ENCODE peak calls at places on chromosomes 13 and 19, in five cellular contexts. One of them, this sample, is unnamed.

GRCh38 chr19:13024126-13024957 is 29.1 kb downstream of the NFIX start:
- DNase-seq in pancreas: no peak
- DNase-seq in hepatocyte: no peak
- DNase-seq in lung: no peak
- DNase-seq in CD8-positive, alpha-beta T cell: no peak
- DNase-seq in this sample: no peak

GRCh38 chr13:42544246-42544915 is 29.6 kb upstream of the TNFSF11 start:
- DNase-seq in pancreas: no peak
- DNase-seq in hepatocyte: no peak
- DNase-seq in lung: no peak
- DNase-seq in CD8-positive, alpha-beta T cell: no peak
- DNase-seq in this sample: no peak

GRCh38 chr19:2600914-2601870 is 101.3 kb downstream of the GNG7 start:
- DNase-seq in pancreas: no peak
- DNase-seq in hepatocyte: no peak
- DNase-seq in lung: no peak
- DNase-seq in CD8-positive, alpha-beta T cell: no peak
- DNase-seq in this sample: no peak

GRCh38 chr19:45769821-45770191 is 754 bp upstream of the SIX5 start:
- DNase-seq in pancreas: peak; percentile 79
- DNase-seq in hepatocyte: peak; percentile 71
- DNase-seq in lung: no peak
- DNase-seq in CD8-positive, alpha-beta T cell: no peak
- DNase-seq in this sample: no peak

GRCh38 chr19:1618157-1619093 is 13.2 kb upstream of the UQCR11 start:
- DNase-seq in pancreas: no peak
- DNase-seq in hepatocyte: peak; percentile 47
- DNase-seq in lung: no peak
- DNase-seq in CD8-positive, alpha-beta T cell: no peak
- DNase-seq in this sample: peak; percentile 82

GRCh38 chr19:18364826-18365528 is 21.0 kb upstream of the GDF15 start:
- DNase-seq in pancreas: no peak
- DNase-seq in hepatocyte: peak; percentile 94
- DNase-seq in lung: peak; percentile 90
- DNase-seq in CD8-positive, alpha-beta T cell: no peak
- DNase-seq in this sample: no peak

GRCh38 chr19:2494447-2495129 is 18.7 kb downstream of the GADD45B start:
- DNase-seq in pancreas: peak; percentile 80
- DNase-seq in hepatocyte: peak; percentile 93
- DNase-seq in lung: peak; percentile 65
- DNase-seq in CD8-positive, alpha-beta T cell: peak; percentile 40
- DNase-seq in this sample: peak; percentile 88

GRCh38 chr13:73598021-73598712 is 536.0 kb downstream of the KLF12 start:
- DNase-seq in pancreas: no peak
- DNase-seq in hepatocyte: peak; percentile 41
- DNase-seq in lung: no peak
- DNase-seq in CD8-positive, alpha-beta T cell: no peak
- DNase-seq in this sample: no peak

GRCh38 chr13:107807306-107808073 is 407.8 kb downstream of the LIG4 start:
- DNase-seq in pancreas: no peak
- DNase-seq in hepatocyte: no peak
- DNase-seq in lung: no peak
- DNase-seq in CD8-positive, alpha-beta T cell: no peak
- DNase-seq in this sample: no peak

GRCh38 chr19:21474671-21475181 is 30.7 kb upstream of the ZNF429 start:
- DNase-seq in pancreas: peak; percentile 92
- DNase-seq in hepatocyte: peak; percentile 87
- DNase-seq in lung: peak; percentile 79
- DNase-seq in CD8-positive, alpha-beta T cell: peak; percentile 62
- DNase-seq in this sample: peak; percentile 55

GRCh38 chr19:31171936-31172335 is 177.3 kb downstream of the TSHZ3 start:
- DNase-seq in pancreas: no peak
- DNase-seq in hepatocyte: no peak
- DNase-seq in lung: no peak
- DNase-seq in CD8-positive, alpha-beta T cell: no peak
- DNase-seq in this sample: no peak

GRCh38 chr19:7500811-7501450 is 12.1 kb upstream of the PEX11G start:
- DNase-seq in pancreas: peak; percentile 80
- DNase-seq in hepatocyte: peak; percentile 82
- DNase-seq in lung: no peak
- DNase-seq in CD8-positive, alpha-beta T cell: no peak
- DNase-seq in this sample: peak; percentile 75

GRCh38 chr13:109998808-109999528 is 212.6 kb upstream of the IRS2 start:
- DNase-seq in pancreas: no peak
- DNase-seq in hepatocyte: peak; percentile 72
- DNase-seq in lung: no peak
- DNase-seq in CD8-positive, alpha-beta T cell: no peak
- DNase-seq in this sample: no peak

GRCh38 chr13:102128216-102128800 is 273.5 kb downstream of the FGF14 start:
- DNase-seq in pancreas: no peak
- DNase-seq in hepatocyte: no peak
- DNase-seq in lung: no peak
- DNase-seq in CD8-positive, alpha-beta T cell: no peak
- DNase-seq in this sample: no peak

GRCh38 chr13:113616281-113616906 is 31.8 kb downstream of the TFDP1 start:
- DNase-seq in pancreas: no peak
- DNase-seq in hepatocyte: peak; percentile 54
- DNase-seq in lung: no peak
- DNase-seq in CD8-positive, alpha-beta T cell: no peak
- DNase-seq in this sample: no peak

GRCh38 chr19:9953802-9954542 is 17.7 kb upstream of the OLFM2 start:
- DNase-seq in pancreas: no peak
- DNase-seq in hepatocyte: no peak
- DNase-seq in lung: no peak
- DNase-seq in CD8-positive, alpha-beta T cell: no peak
- DNase-seq in this sample: no peak

GRCh38 chr13:35552172-35552844 is 75.8 kb upstream of the MAB21L1 start:
- DNase-seq in pancreas: no peak
- DNase-seq in hepatocyte: no peak
- DNase-seq in lung: no peak
- DNase-seq in CD8-positive, alpha-beta T cell: no peak
- DNase-seq in this sample: no peak

GRCh38 chr13:49020940-49021548 is 45.3 kb downstream of the FNDC3A start:
- DNase-seq in pancreas: no peak
- DNase-seq in hepatocyte: no peak
- DNase-seq in lung: no peak
- DNase-seq in CD8-positive, alpha-beta T cell: no peak
- DNase-seq in this sample: no peak

GRCh38 chr19:48991823-48992570 is 1.1 kb downstream of the GYS1 start:
- DNase-seq in pancreas: no peak
- DNase-seq in hepatocyte: peak; percentile 88
- DNase-seq in lung: peak; percentile 63
- DNase-seq in CD8-positive, alpha-beta T cell: no peak
- DNase-seq in this sample: peak; percentile 61

GRCh38 chr19:34556500-34556899 is 74.9 kb downstream of the WTIP start:
- DNase-seq in pancreas: no peak
- DNase-seq in hepatocyte: peak; percentile 23
- DNase-seq in lung: no peak
- DNase-seq in CD8-positive, alpha-beta T cell: no peak
- DNase-seq in this sample: no peak

GRCh38 chr19:47539747-47540311 is 25.0 kb upstream of the NAPA start:
- DNase-seq in pancreas: no peak
- DNase-seq in hepatocyte: no peak
- DNase-seq in lung: no peak
- DNase-seq in CD8-positive, alpha-beta T cell: peak; percentile 19
- DNase-seq in this sample: no peak

GRCh38 chr19:22832031-22832762 is at the start of gene ZNF723:
- DNase-seq in pancreas: no peak
- DNase-seq in hepatocyte: no peak
- DNase-seq in lung: no peak
- DNase-seq in CD8-positive, alpha-beta T cell: no peak
- DNase-seq in this sample: no peak

GRCh38 chr13:102870677-102871415 is 25.0 kb downstream of the ERCC5 start:
- DNase-seq in pancreas: peak; percentile 70
- DNase-seq in hepatocyte: peak; percentile 86
- DNase-seq in lung: peak; percentile 45
- DNase-seq in CD8-positive, alpha-beta T cell: peak; percentile 29
- DNase-seq in this sample: peak; percentile 70

GRCh38 chr19:17772172-17772571 is 20.9 kb downstream of the FCHO1 start:
- DNase-seq in pancreas: no peak
- DNase-seq in hepatocyte: no peak
- DNase-seq in lung: no peak
- DNase-seq in CD8-positive, alpha-beta T cell: no peak
- DNase-seq in this sample: no peak

GRCh38 chr19:51703655-51704515 is 10.8 kb downstream of the SPACA6 start:
- DNase-seq in pancreas: peak; percentile 98
- DNase-seq in hepatocyte: peak; percentile 97
- DNase-seq in lung: peak; percentile 97
- DNase-seq in CD8-positive, alpha-beta T cell: peak; percentile 95
- DNase-seq in this sample: peak; percentile 99
- TF ChIP-seq CTCF in pancreas: no peak
- TF ChIP-seq CTCF in hepatocyte: peak; percentile 56
- TF ChIP-seq CTCF in lung: no peak
- TF ChIP-seq CTCF in CD8-positive, alpha-beta T cell: peak; percentile 56
- TF ChIP-seq CTCF in this sample: peak; percentile 27

DNA sequence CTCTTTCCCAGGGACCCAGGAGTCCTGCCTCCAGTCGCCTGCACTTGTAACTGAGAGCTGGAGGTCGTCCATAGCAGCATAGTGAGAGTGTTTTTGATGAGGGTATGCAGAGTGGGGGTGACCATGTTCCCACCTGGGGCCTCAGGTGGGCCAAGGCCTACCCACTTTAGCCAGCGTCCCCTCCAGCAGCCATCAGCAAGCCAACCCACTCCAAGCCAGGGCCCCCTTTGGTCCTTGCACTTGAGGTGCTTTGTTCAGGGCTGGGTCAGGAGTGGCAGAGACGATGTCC is 11.9 kb upstream of the SMG9 start:
- DNase-seq in pancreas: no peak
- DNase-seq in hepatocyte: no peak
- DNase-seq in lung: no peak
- DNase-seq in CD8-positive, alpha-beta T cell: no peak
- DNase-seq in this sample: no peak
- TF ChIP-seq CTCF in pancreas: no peak
- TF ChIP-seq CTCF in hepatocyte: no peak
- TF ChIP-seq CTCF in lung: no peak
- TF ChIP-seq CTCF in CD8-positive, alpha-beta T cell: peak; percentile 11
- TF ChIP-seq CTCF in this sample: no peak

GRCh38 chr13:80118507-80118906 is 222.4 kb downstream of the SPRY2 start:
- DNase-seq in pancreas: no peak
- DNase-seq in hepatocyte: no peak
- DNase-seq in lung: no peak
- DNase-seq in CD8-positive, alpha-beta T cell: no peak
- DNase-seq in this sample: no peak
- TF ChIP-seq CTCF in pancreas: no peak
- TF ChIP-seq CTCF in hepatocyte: no peak
- TF ChIP-seq CTCF in lung: no peak
- TF ChIP-seq CTCF in CD8-positive, alpha-beta T cell: no peak
- TF ChIP-seq CTCF in this sample: no peak

GRCh38 chr19:39172700-39173501 is 23.9 kb upstream of the NCCRP1 start:
- DNase-seq in pancreas: peak; percentile 55
- DNase-seq in hepatocyte: no peak
- DNase-seq in lung: no peak
- DNase-seq in CD8-positive, alpha-beta T cell: no peak
- DNase-seq in this sample: no peak
- TF ChIP-seq CTCF in pancreas: no peak
- TF ChIP-seq CTCF in hepatocyte: no peak
- TF ChIP-seq CTCF in lung: no peak
- TF ChIP-seq CTCF in CD8-positive, alpha-beta T cell: no peak
- TF ChIP-seq CTCF in this sample: no peak

GRCh38 chr19:8525401-8525684 is 11.4 kb upstream of the ZNF414 start:
- DNase-seq in pancreas: no peak
- DNase-seq in hepatocyte: no peak
- DNase-seq in lung: no peak
- DNase-seq in CD8-positive, alpha-beta T cell: no peak
- DNase-seq in this sample: no peak
- TF ChIP-seq CTCF in pancreas: no peak
- TF ChIP-seq CTCF in hepatocyte: peak; percentile 38
- TF ChIP-seq CTCF in lung: no peak
- TF ChIP-seq CTCF in CD8-positive, alpha-beta T cell: no peak
- TF ChIP-seq CTCF in this sample: no peak

GRCh38 chr13:90258129-90258528 is 1089.4 kb upstream of the MIR17HG start:
- DNase-seq in pancreas: no peak
- DNase-seq in hepatocyte: no peak
- DNase-seq in lung: no peak
- DNase-seq in CD8-positive, alpha-beta T cell: no peak
- DNase-seq in this sample: no peak

GRCh38 chr13:90256746-90257145 is 1090.7 kb upstream of the MIR17HG start:
- DNase-seq in pancreas: no peak
- DNase-seq in hepatocyte: no peak
- DNase-seq in lung: no peak
- DNase-seq in CD8-positive, alpha-beta T cell: no peak
- DNase-seq in this sample: no peak

GRCh38 chr13:90254437-90254836 is 1093.0 kb upstream of the MIR17HG start:
- DNase-seq in pancreas: no peak
- DNase-seq in hepatocyte: no peak
- DNase-seq in lung: no peak
- DNase-seq in CD8-positive, alpha-beta T cell: no peak
- DNase-seq in this sample: no peak

GRCh38 chr13:90253806-90254205 is 1093.7 kb upstream of the MIR17HG start:
- DNase-seq in pancreas: no peak
- DNase-seq in hepatocyte: no peak
- DNase-seq in lung: no peak
- DNase-seq in CD8-positive, alpha-beta T cell: no peak
- DNase-seq in this sample: no peak
- TF ChIP-seq CTCF in pancreas: no peak
- TF ChIP-seq CTCF in hepatocyte: no peak
- TF ChIP-seq CTCF in lung: no peak
- TF ChIP-seq CTCF in CD8-positive, alpha-beta T cell: no peak
- TF ChIP-seq CTCF in this sample: no peak

GRCh38 chr19:5864725-5865486 is 5.4 kb downstream of the FUT5 start:
- DNase-seq in pancreas: no peak
- DNase-seq in hepatocyte: no peak
- DNase-seq in lung: no peak
- DNase-seq in CD8-positive, alpha-beta T cell: no peak
- DNase-seq in this sample: no peak
- TF ChIP-seq CTCF in pancreas: no peak
- TF ChIP-seq CTCF in hepatocyte: no peak
- TF ChIP-seq CTCF in lung: no peak
- TF ChIP-seq CTCF in CD8-positive, alpha-beta T cell: no peak
- TF ChIP-seq CTCF in this sample: no peak

DNA sequence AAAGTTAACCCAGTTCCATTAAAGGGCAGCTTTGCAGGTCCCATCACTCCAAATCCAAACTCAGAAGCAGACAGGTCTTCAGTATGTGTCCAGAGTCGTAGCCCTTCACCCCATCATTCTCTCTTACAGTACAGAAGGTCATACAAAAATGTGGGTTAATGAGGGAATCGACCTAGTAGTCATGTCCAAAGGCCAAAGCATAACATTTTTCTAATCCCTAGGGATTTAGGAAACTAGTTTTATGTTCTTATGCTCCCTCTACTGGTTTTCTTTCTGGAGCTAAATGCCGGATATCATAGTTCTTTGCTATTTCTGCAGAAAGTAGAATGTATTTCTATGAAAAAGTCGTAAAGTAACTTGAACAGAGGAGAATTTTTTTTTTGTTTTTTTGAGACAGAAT is 72.2 kb downstream of the DHRS12 start:
- DNase-seq in pancreas: no peak
- DNase-seq in hepatocyte: no peak
- DNase-seq in lung: no peak
- DNase-seq in CD8-positive, alpha-beta T cell: no peak
- DNase-seq in this sample: no peak
- TF ChIP-seq CTCF in pancreas: peak; percentile 13
- TF ChIP-seq CTCF in hepatocyte: peak; percentile 41
- TF ChIP-seq CTCF in lung: no peak
- TF ChIP-seq CTCF in CD8-positive, alpha-beta T cell: no peak
- TF ChIP-seq CTCF in this sample: no peak

GRCh38 chr13:75482820-75483079 is 781 bp upstream of the TBC1D4 start:
- DNase-seq in pancreas: no peak
- DNase-seq in hepatocyte: no peak
- DNase-seq in lung: no peak
- DNase-seq in CD8-positive, alpha-beta T cell: no peak
- DNase-seq in this sample: no peak
- TF ChIP-seq CTCF in pancreas: no peak
- TF ChIP-seq CTCF in hepatocyte: no peak
- TF ChIP-seq CTCF in lung: no peak
- TF ChIP-seq CTCF in CD8-positive, alpha-beta T cell: peak; percentile 4
- TF ChIP-seq CTCF in this sample: no peak